ENCODE peak calls at places on chromosomes 12 and 14, in five cellular contexts. M, Z, V, H and Q are unnamed samples.

GRCh38 chr14:72559669-72560068 is 334.2 kb downstream of the DPF3 start:
- DNase-seq in M (no peak), Z (no peak), V (no peak), H (no peak), Q (no peak)

GRCh38 chr12:98127336-98127679 is 388.1 kb upstream of the TMPO start:
- DNase-seq in M (no peak), Z (no peak), V (no peak), H (no peak), Q (no peak)

GRCh38 chr14:29216316-29216715 is 449.7 kb downstream of the FOXG1 start:
- DNase-seq in M (peak), Z (no peak), V (no peak), H (no peak), Q (no peak)

GRCh38 chr12:114407566-114408411 is 1.8 kb upstream of the TBX5 start:
- DNase-seq in M (no peak), Z (peak), V (no peak), H (no peak), Q (no peak)

GRCh38 chr12:85804663-85805062 is 31.5 kb downstream of the RASSF9 start:
- DNase-seq in M (no peak), Z (no peak), V (no peak), H (no peak), Q (no peak)

GRCh38 chr12:12983420-12984035 is 16.5 kb downstream of the HEBP1 start:
- DNase-seq in M (peak), Z (no peak), V (peak), H (peak), Q (peak)

GRCh38 chr12:118238888-118239287 is 103.0 kb downstream of the PEBP1 start:
- DNase-seq in M (no peak), Z (no peak), V (peak), H (no peak), Q (no peak)

GRCh38 chr14:38964630-38965029 is 138.4 kb downstream of the SEC23A start:
- DNase-seq in M (peak), Z (no peak), V (no peak), H (peak), Q (no peak)

GRCh38 chr12:130014485-130014807 is 110.6 kb upstream of the TMEM132D start:
- DNase-seq in M (peak), Z (peak), V (no peak), H (no peak), Q (no peak)

GRCh38 chr14:57732886-57733285 is 133.0 kb downstream of the SLC35F4 start:
- DNase-seq in M (no peak), Z (no peak), V (no peak), H (no peak), Q (no peak)

GRCh38 chr12:7832059-7832696 is 40.5 kb downstream of the SLC2A14 start:
- DNase-seq in M (no peak), Z (peak), V (peak), H (peak), Q (peak)

GRCh38 chr12:92503029-92503931 is 199.5 kb upstream of the PLEKHG7 start:
- DNase-seq in M (no peak), Z (no peak), V (no peak), H (no peak), Q (no peak)

GRCh38 chr12:25054783-25055144 is 105.9 kb upstream of the BCAT1 start:
- DNase-seq in M (no peak), Z (no peak), V (no peak), H (no peak), Q (no peak)

GRCh38 chr12:51601241-51601640 is 10.2 kb downstream of the SCN8A start:
- DNase-seq in M (no peak), Z (no peak), V (no peak), H (no peak), Q (no peak)

GRCh38 chr12:55702861-55703260 is 4.8 kb downstream of the ITGA7 start:
- DNase-seq in M (no peak), Z (no peak), V (no peak), H (no peak), Q (no peak)

GRCh38 chr12:84069079-84069661 is 843.4 kb downstream of the SLC6A15 start:
- DNase-seq in M (no peak), Z (no peak), V (no peak), H (no peak), Q (no peak)

GRCh38 chr14:96584199-96584906 is 82.2 kb downstream of the PAPOLA start:
- DNase-seq in M (peak), Z (peak), V (peak), H (peak), Q (peak)

GRCh38 chr14:93967637-93968250 is 8.6 kb downstream of the ASB2 start:
- DNase-seq in M (no peak), Z (no peak), V (peak), H (no peak), Q (no peak)

GRCh38 chr14:37172024-37172869 is at the start of gene SLC25A21:
- DNase-seq in M (peak), Z (peak), V (no peak), H (peak), Q (peak)

GRCh38 chr12:5442251-5443006 is 10.5 kb downstream of the NTF3 start:
- DNase-seq in M (peak), Z (peak), V (peak), H (peak), Q (peak)

GRCh38 chr12:101823891-101824290 is 6.9 kb downstream of the GNPTAB start:
- DNase-seq in M (no peak), Z (peak), V (peak), H (peak), Q (peak)